ENCODE peak calls at places on chromosomes 6 and 20, in four cellular contexts. X is IMR-90, U is HEK293T, J is A549. M is an unnamed sample.

GRCh38 chr20:49505518-49505917 is 23.1 kb upstream of the KCNB1 start:
- DNase-seq in X (peak), U (no peak), J (no peak), M (no peak)

GRCh38 chr6:6920984-6921313 is 186.8 kb upstream of the RREB1 start:
- DNase-seq in X (no peak), J (no peak), U (no peak), M (no peak)

GRCh38 chr6:67757465-67758033 is 877.5 kb upstream of the ADGRB3 start:
- DNase-seq in U (no peak), J (no peak), X (no peak), M (no peak)

GRCh38 chr6:154169193-154169847 is 130.3 kb downstream of the OPRM1 start:
- DNase-seq in U (no peak), J (no peak), X (no peak), M (no peak)

GRCh38 chr6:112503210-112503609 is 156.1 kb downstream of the RFPL4B start:
- DNase-seq in U (no peak), X (no peak), J (no peak), M (no peak)

GRCh38 chr6:39088331-39088730 is 26.7 kb downstream of the SAYSD1 start:
- DNase-seq in J (peak), U (peak), X (peak), M (peak)

GRCh38 chr20:25005220-25005619 is 12.7 kb upstream of the APMAP start:
- DNase-seq in X (peak), U (no peak), J (no peak), M (no peak)

GRCh38 chr20:53032021-53033001 is 60.2 kb downstream of the TSHZ2 start:
- DNase-seq in U (no peak), J (no peak), X (peak), M (no peak)

GRCh38 chr6:40718401-40718800 is 131.2 kb upstream of the LRFN2 start:
- DNase-seq in X (no peak), U (no peak), J (no peak), M (no peak)

GRCh38 chr6:20692023-20692422 is 157.8 kb downstream of the CDKAL1 start:
- DNase-seq in U (no peak), J (no peak), X (no peak), M (no peak)

DNA sequence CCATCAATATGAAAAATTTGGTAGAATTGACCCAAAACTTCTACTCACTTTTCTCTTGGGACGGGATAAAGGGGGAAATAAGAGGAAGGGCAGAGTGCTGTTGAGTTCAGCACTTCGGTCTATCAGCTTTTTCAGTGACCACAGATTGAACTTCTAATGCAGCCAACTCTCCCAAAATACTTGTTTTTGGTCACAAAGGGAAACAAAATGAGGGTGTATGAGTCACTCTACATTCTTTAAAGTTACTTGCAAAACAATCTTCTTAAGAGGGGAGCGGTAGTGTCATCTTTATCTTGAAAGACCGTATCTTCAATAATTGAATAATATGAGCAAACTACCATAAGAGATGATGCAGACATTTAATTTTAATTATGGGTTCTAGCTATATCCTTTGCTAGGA is 661.3 kb downstream of the CD109 start:
- DNase-seq in X (peak), J (no peak), U (no peak), M (no peak)
- TF ChIP-seq BHLHE40 in X (no peak), J (no peak), U (no peak), M (no peak)

DNA sequence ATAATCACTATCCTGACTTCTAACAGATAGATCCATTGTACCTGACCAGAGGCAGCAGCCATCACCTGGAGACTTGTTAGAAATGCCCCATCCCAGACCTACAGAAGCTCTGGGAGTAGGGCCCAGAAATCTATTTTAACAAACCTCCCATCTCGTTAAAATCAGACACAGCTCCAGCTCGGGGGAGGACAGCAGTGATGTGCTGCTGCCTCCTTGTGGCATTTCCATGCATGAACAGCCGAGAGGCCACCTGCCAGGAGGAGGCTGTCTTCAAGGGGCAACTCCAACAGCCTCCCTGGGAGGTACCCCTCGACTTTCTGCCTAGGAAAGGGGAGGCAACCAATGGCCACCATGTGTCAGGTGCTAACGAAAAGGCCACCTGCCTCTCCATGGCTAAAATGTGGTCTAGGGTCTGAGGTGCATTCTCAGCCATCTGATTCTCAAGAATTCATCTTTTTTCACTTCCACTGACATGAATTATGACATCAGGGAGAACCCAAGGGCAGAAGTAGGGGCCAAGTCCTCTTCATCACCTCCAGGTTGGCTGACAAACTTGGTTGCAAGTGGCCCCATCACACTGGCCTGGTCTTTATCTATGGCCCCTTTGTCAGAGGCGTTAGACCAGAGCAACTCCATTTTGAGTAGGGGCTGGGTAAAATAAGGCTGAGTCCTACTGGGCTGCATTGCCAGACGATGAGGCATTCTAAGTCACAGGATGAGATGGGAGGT is 12.2 kb upstream of the KCNK15 start:
- DNase-seq in J (peak), U (peak), X (peak), M (peak)
- TF ChIP-seq BHLHE40 in J (no peak), U (no peak), X (no peak), M (no peak)

GRCh38 chr6:133756046-133756445 is 132.9 kb upstream of the TCF21 start:
- DNase-seq in X (peak), U (no peak), J (no peak), M (no peak)
- TF ChIP-seq BHLHE40 in X (no peak), U (no peak), J (no peak), M (no peak)

DNA sequence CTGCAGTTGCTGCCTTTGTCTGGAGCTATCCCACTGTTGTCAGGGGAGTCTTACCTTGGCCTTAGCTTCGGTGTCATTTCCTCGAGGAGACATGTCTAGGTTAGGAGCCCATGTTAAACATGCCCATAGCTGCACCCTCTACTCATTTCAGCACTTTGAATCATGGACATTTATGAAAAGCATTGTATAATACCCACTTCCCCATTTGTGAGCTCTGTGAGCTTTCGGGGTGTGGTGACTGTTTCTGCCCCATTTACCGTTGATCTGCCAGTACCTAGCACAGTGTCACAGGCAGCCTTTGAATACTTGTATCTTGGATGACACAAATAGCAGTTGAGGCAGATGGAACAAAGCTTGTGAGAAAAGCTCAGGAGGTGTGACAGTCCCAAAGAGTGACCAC is 41.8 kb downstream of the JARID2 start:
- DNase-seq in X (no peak), U (no peak), J (no peak), M (no peak)
- TF ChIP-seq BHLHE40 in X (no peak), U (no peak), J (no peak), M (no peak)

DNA sequence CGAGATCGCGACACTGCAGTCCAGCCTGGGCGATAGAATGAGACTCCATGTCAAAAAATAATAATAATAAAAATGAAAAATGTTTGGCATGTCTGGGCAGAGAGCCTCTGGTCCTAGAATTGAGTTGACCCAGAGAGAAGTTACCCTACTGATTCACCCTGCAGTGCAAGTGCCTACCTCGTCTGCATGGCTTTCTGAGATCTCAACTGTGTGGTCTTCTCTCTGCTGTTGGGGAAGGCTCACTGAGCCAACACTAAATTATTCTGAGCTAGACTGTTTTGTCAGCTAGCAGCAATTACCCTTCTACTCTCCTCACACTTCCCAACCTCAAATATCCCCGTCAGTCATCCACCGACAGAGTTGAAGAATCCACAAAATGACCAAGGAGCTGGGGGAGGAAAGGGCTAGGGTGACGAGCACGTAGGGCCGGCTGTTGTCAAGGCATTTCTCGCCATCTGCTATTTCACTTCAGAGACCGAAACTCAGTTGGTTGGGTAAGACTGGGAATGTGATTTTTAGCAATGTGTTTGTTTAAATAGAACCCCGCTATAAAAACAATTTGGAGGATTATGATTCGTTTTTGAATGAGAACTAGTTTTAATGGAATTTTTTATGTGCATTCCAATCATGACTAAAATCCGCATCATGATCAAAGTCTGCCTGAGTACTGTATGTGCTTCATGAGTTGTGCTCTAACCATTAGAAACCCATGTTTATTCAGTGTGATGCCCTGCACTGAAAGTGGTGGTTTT is 9.4 kb downstream of the MAS1 start:
- DNase-seq in J (peak), U (no peak), X (peak), M (no peak)
- TF ChIP-seq BHLHE40 in J (no peak), U (no peak), X (peak), M (no peak)

GRCh38 chr6:108176281-108177089 is 10.7 kb downstream of the NR2E1 start:
- DNase-seq in X (no peak), U (no peak), J (no peak), M (no peak)

GRCh38 chr6:108174371-108175175 is 8.8 kb downstream of the NR2E1 start:
- DNase-seq in J (no peak), X (peak), U (no peak), M (no peak)

GRCh38 chr6:108171918-108172516 is 6.2 kb downstream of the NR2E1 start:
- DNase-seq in U (no peak), X (no peak), J (no peak), M (no peak)

GRCh38 chr6:108175176-108175591 is 9.4 kb downstream of the NR2E1 start:
- DNase-seq in U (no peak), X (no peak), J (no peak), M (no peak)

GRCh38 chr6:108175592-108176279 is 9.9 kb downstream of the NR2E1 start:
- DNase-seq in J (no peak), X (no peak), U (no peak), M (peak)
- TF ChIP-seq BHLHE40 in J (no peak), X (no peak), U (no peak), M (no peak)

M was measured in K562.